ENCODE peak calls at places on chromosomes 2 and 18, in four cellular contexts. O is sigmoid colon, N is astrocyte, R is tibial nerve. U is an unnamed sample.

GRCh38 chr18:62206593-62206992 is 19.5 kb downstream of the RELCH start:
- DNase-seq in O (no peak), N (no peak), R (no peak), U (no peak)

GRCh38 chr2:205903549-205904129 is 182.3 kb downstream of the INO80D start:
- DNase-seq in O (no peak), R (no peak), N (no peak), U (no peak)

GRCh38 chr2:204264746-204265145 is 280.5 kb upstream of the PARD3B start:
- DNase-seq in N (no peak), O (no peak), R (no peak), U (no peak)

GRCh38 chr2:197878792-197879191 is 74.4 kb downstream of the PLCL1 start:
- DNase-seq in O (no peak), N (peak; percentile 20), R (no peak), U (no peak)

GRCh38 chr2:171652411-171652775 is 34.9 kb upstream of the DYNC1I2 start:
- DNase-seq in N (no peak), O (no peak), R (no peak), U (no peak)

GRCh38 chr2:240435955-240436625 is 627 bp downstream of the GPC1 start:
- DNase-seq in O (peak; percentile 68), R (no peak), N (peak; percentile 9), U (no peak)

GRCh38 chr2:120237491-120237902 is 14.3 kb upstream of the TMEM185B start:
- DNase-seq in O (no peak), R (no peak), N (peak; percentile 74), U (no peak)

GRCh38 chr2:85729825-85730510 is 23.8 kb upstream of the ATOH8 start:
- DNase-seq in O (peak; percentile 61), R (no peak), N (no peak), U (peak; percentile 45)

GRCh38 chr18:80106482-80107051 is 2.5 kb upstream of the ADNP2 start:
- DNase-seq in O (no peak), R (no peak), N (no peak), U (no peak)

GRCh38 chr18:11859903-11860407 is 8.7 kb downstream of the CHMP1B start:
- DNase-seq in R (no peak), O (no peak), N (peak; percentile 85), U (no peak)

GRCh38 chr2:109612991-109613921 is 510 bp downstream of the SEPTIN10 start:
- DNase-seq in N (peak; percentile 61), O (peak; percentile 87), R (peak; percentile 38), U (peak; percentile 82)

DNA sequence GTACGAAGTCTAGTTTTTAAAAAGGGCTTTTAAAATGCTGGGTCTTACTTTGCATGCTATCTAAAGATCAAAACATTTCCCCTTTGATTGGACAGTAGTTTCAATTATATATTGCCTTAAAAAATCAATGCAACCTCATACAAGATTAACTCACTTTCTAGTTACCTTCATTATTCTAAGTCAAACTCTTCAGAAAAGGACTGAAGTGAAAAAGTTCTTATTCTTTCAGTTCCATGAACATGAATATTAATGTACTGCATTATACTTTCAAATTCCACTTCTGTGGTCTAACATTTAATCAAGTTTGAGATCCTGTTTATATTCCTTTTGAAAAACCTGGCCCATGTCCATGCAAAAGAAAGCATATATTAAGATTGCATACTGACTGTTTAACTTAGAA is 11.1 kb upstream of the ENOSF1 start:
- DNase-seq in R (no peak), O (no peak), N (no peak), U (no peak)
- H3K27ac ChIP-seq in R (no peak overlapping the region), O (no peak overlapping the region), N (no peak overlapping the region), U (no peak overlapping the region)

GRCh38 chr18:5941869-5942268 is 46.5 kb upstream of the TMEM200C start:
- DNase-seq in R (no peak), O (no peak), N (no peak), U (no peak)

GRCh38 chr18:5943514-5943913 is 48.2 kb upstream of the TMEM200C start:
- DNase-seq in O (no peak), R (no peak), N (no peak), U (no peak)

GRCh38 chr18:5939801-5940667 is 44.7 kb upstream of the TMEM200C start:
- DNase-seq in N (no peak), R (no peak), O (no peak), U (no peak)

GRCh38 chr18:5944448-5944847 is 49.1 kb upstream of the TMEM200C start:
- DNase-seq in O (no peak), R (no peak), N (no peak), U (no peak)
- H3K27ac ChIP-seq in O (no peak overlapping the region), R (no peak overlapping the region), N (no peak overlapping the region), U (no peak overlapping the region)

GRCh38 chr2:27728081-27728858 is 43.2 kb upstream of the MRPL33 start:
- DNase-seq in R (no peak), O (no peak), N (no peak), U (no peak)

GRCh38 chr2:27729198-27729597 is 42.3 kb upstream of the MRPL33 start:
- DNase-seq in O (no peak), N (no peak), R (no peak), U (no peak)

GRCh38 chr2:27729614-27730013 is 41.9 kb upstream of the MRPL33 start:
- DNase-seq in O (no peak), N (no peak), R (no peak), U (no peak)

GRCh38 chr2:27730980-27731691 is 40.4 kb upstream of the MRPL33 start:
- DNase-seq in R (no peak), O (no peak), N (no peak), U (no peak)

GRCh38 chr2:27730249-27730648 is 41.3 kb upstream of the MRPL33 start:
- DNase-seq in R (no peak), N (no peak), O (no peak), U (no peak)
- H3K27ac ChIP-seq in R (no peak overlapping the region), N (no peak overlapping the region), O (no peak overlapping the region), U (no peak overlapping the region)

GRCh38 chr2:147450661-147451060 is 394.2 kb upstream of the ACVR2A start:
- DNase-seq in N (no peak), O (no peak), R (no peak), U (no peak)
- H3K27ac ChIP-seq in N (no peak overlapping the region), O (no peak overlapping the region), R (no peak overlapping the region), U (no peak overlapping the region)

GRCh38 chr2:133413863-133414262 is 154.4 kb downstream of the NCKAP5 start:
- DNase-seq in R (no peak), N (no peak), O (no peak), U (no peak)

GRCh38 chr2:133414486-133415209 is 153.6 kb downstream of the NCKAP5 start:
- DNase-seq in N (peak; percentile 58), O (no peak), R (no peak), U (no peak)

GRCh38 chr2:133417410-133417809 is 150.9 kb downstream of the NCKAP5 start:
- DNase-seq in O (no peak), R (no peak), N (no peak), U (no peak)

GRCh38 chr2:133416756-133417155 is 151.5 kb downstream of the NCKAP5 start:
- DNase-seq in R (no peak), O (no peak), N (no peak), U (no peak)

GRCh38 chr2:133415210-133415876 is 152.9 kb downstream of the NCKAP5 start:
- DNase-seq in R (no peak), O (no peak), N (peak; percentile 65), U (no peak)
- H3K27ac ChIP-seq in R (no peak overlapping the region), O (no peak overlapping the region), N (no peak overlapping the region), U (no peak overlapping the region)

U was measured in psoas muscle.